ENCODE peak calls at places on chromosomes 7 and 10, in six cellular contexts. M, V, T, L, U and P are unnamed samples.
A peak's percentile ranks its signal among the peaks of the same experiment; 100 is the strongest.

GRCh38 chr7:134696261-134696660 is 49.6 kb downstream of the BPGM start:
- DNase-seq in M (no peak), V (no peak), T (no peak), L (no peak), U (no peak), P (no peak)

GRCh38 chr7:140060788-140061606 is 1.8 kb downstream of the PARP12 start:
- DNase-seq in M (no peak), V (no peak), T (no peak), L (peak; percentile 79), U (no peak), P (peak; percentile 64)

GRCh38 chr7:133345690-133346421 is 93.0 kb downstream of the EXOC4 start:
- DNase-seq in M (no peak), V (no peak), T (no peak), L (no peak), U (no peak), P (no peak)

GRCh38 chr10:2196272-2196671 is 458.9 kb upstream of the ADARB2 start:
- DNase-seq in M (no peak), V (no peak), T (no peak), L (no peak), U (no peak), P (no peak)

GRCh38 chr7:6160191-6160623 is 112.2 kb downstream of the CYTH3 start:
- DNase-seq in M (no peak), V (peak; percentile 33), T (peak; percentile 73), L (peak; percentile 71), U (no peak), P (peak; percentile 82)

GRCh38 chr7:127390186-127390816 is 2.2 kb downstream of the ZNF800 start:
- DNase-seq in M (no peak), V (no peak), T (no peak), L (no peak), U (no peak), P (no peak)

GRCh38 chr7:68689087-68689433 is 909.2 kb upstream of the AUTS2 start:
- DNase-seq in M (no peak), V (no peak), T (no peak), L (no peak), U (no peak), P (no peak)

GRCh38 chr7:5624386-5625365 is 156.8 kb downstream of the RNF216 start:
- DNase-seq in M (no peak), V (no peak), T (no peak), L (no peak), U (no peak), P (no peak)

GRCh38 chr10:97921581-97922377 is 72.1 kb downstream of the GOLGA7B start:
- DNase-seq in M (no peak), V (no peak), T (peak; percentile 27), L (peak; percentile 66), U (no peak), P (no peak)

GRCh38 chr10:69629897-69630650 is at the start of gene FAM241B:
- DNase-seq in M (peak; percentile 53), V (peak; percentile 67), T (peak; percentile 90), L (peak; percentile 60), U (peak; percentile 69), P (peak; percentile 79)

GRCh38 chr7:31373337-31374289 is 33.1 kb upstream of the NEUROD6 start:
- DNase-seq in M (no peak), V (peak; percentile 63), T (no peak), L (no peak), U (no peak), P (peak; percentile 56)

GRCh38 chr7:92830532-92831110 is 5.8 kb downstream of the CDK6 start:
- DNase-seq in M (no peak), V (no peak), T (no peak), L (no peak), U (no peak), P (no peak)

GRCh38 chr7:101733713-101734475 is 83.5 kb upstream of the CUX1 start:
- DNase-seq in M (no peak), V (peak; percentile 40), T (peak; percentile 84), L (no peak), U (no peak), P (peak; percentile 41)

GRCh38 chr10:117212176-117212575 is 14.9 kb downstream of the KCNK18 start:
- DNase-seq in M (no peak), V (no peak), T (no peak), L (no peak), U (no peak), P (no peak)

GRCh38 chr7:159212226-159212625 is 67.6 kb upstream of the VIPR2 start:
- DNase-seq in M (no peak), V (no peak), T (no peak), L (no peak), U (no peak), P (no peak)

GRCh38 chr10:31759124-31759798 is 169.4 kb downstream of the ARHGAP12 start:
- DNase-seq in M (peak; percentile 32), V (peak; percentile 54), T (peak; percentile 71), L (peak; percentile 54), U (no peak), P (peak; percentile 22)

GRCh38 chr10:23643396-23643795 is 204.5 kb downstream of the OTUD1 start:
- DNase-seq in M (no peak), V (no peak), T (no peak), L (peak; percentile 11), U (no peak), P (no peak)

GRCh38 chr7:19069842-19070241 is 47.6 kb downstream of the TWIST1 start:
- DNase-seq in M (no peak), V (peak; percentile 3), T (no peak), L (no peak), U (no peak), P (no peak)

GRCh38 chr7:17560516-17560915 is 262.1 kb downstream of the AHR start:
- DNase-seq in M (no peak), V (no peak), T (no peak), L (no peak), U (no peak), P (no peak)

GRCh38 chr10:88810196-88810961 is 7.8 kb downstream of the LIPM start:
- DNase-seq in M (peak; percentile 17), V (peak; percentile 24), T (no peak), L (no peak), U (no peak), P (peak; percentile 24)

GRCh38 chr10:43452356-43452914 is 15.5 kb downstream of the ZNF487 start:
- DNase-seq in M (no peak), V (no peak), T (no peak), L (no peak), U (no peak), P (no peak)

GRCh38 chr7:156465186-156465585 is 175.4 kb upstream of the RNF32 start:
- DNase-seq in M (no peak), V (no peak), T (no peak), L (no peak), U (no peak), P (no peak)

GRCh38 chr10:117454502-117454901 is 79.3 kb upstream of the PDZD8 start:
- DNase-seq in M (no peak), V (no peak), T (no peak), L (no peak), U (no peak), P (no peak)

GRCh38 chr10:96263173-96263572 is 8.2 kb downstream of the BLNK start:
- DNase-seq in M (no peak), V (no peak), T (no peak), L (no peak), U (no peak), P (no peak)

GRCh38 chr10:74406006-74406405 is 255.0 kb downstream of the ADK start:
- DNase-seq in M (no peak), V (no peak), T (no peak), L (no peak), U (no peak), P (no peak)

GRCh38 chr7:128725524-128725923 is 13.6 kb upstream of the CALU start:
- DNase-seq in M (no peak), V (no peak), T (no peak), L (no peak), U (no peak), P (no peak)

GRCh38 chr10:36468620-36469019 is 656.8 kb upstream of the ANKRD30A start:
- DNase-seq in M (no peak), V (no peak), T (no peak), L (no peak), U (no peak), P (no peak)

GRCh38 chr10:87054373-87055295 is 34.5 kb downstream of the FAM25A start:
- DNase-seq in M (no peak), V (peak; percentile 30), T (no peak), L (no peak), U (no peak), P (no peak)

GRCh38 chr10:3412071-3412582 is 239.5 kb upstream of the PITRM1 start:
- DNase-seq in M (no peak), V (no peak), T (no peak), L (no peak), U (no peak), P (no peak)

GRCh38 chr7:141731476-141732149 is 6.5 kb upstream of the SSBP1 start:
- DNase-seq in M (no peak), V (no peak), T (no peak), L (no peak), U (no peak), P (no peak)

GRCh38 chr10:84854439-84854838 is 526.0 kb downstream of the CCSER2 start:
- DNase-seq in M (no peak), V (no peak), T (no peak), L (no peak), U (no peak), P (no peak)

GRCh38 chr7:99540542-99540941 is 11.4 kb downstream of the FAM200A start:
- DNase-seq in M (no peak), V (no peak), T (no peak), L (no peak), U (no peak), P (no peak)
- H3K9me3 ChIP-seq in M (peaks cover 19% of the 10 kb centered on the region), V (peaks cover 13% of the 10 kb centered on the region), T (peaks cover 18% of the 10 kb centered on the region), L (peaks cover 97% of the 10 kb centered on the region), U (peaks cover 4% of the 10 kb centered on the region), P (peaks cover 6% of the 10 kb centered on the region)

GRCh38 chr7:57182031-57182430 is 49.8 kb upstream of the ZNF479 start:
- DNase-seq in M (no peak), V (no peak), T (no peak), L (no peak), U (no peak), P (no peak)
- H3K9me3 ChIP-seq in M (peaks cover 58% of the 10 kb centered on the region), V (no peaks in the 10 kb centered on the region), T (peaks cover 7% of the 10 kb centered on the region), L (peaks cover 51% of the 10 kb centered on the region), U (peaks cover 9% of the 10 kb centered on the region), P (no peaks in the 10 kb centered on the region)

GRCh38 chr10:91120348-91120747 is 100.1 kb upstream of the PCGF5 start:
- DNase-seq in M (no peak), V (no peak), T (no peak), L (no peak), U (no peak), P (no peak)
- H3K9me3 ChIP-seq in M (no peaks in the 10 kb centered on the region), V (no peaks in the 10 kb centered on the region), T (no peaks in the 10 kb centered on the region), L (no peaks in the 10 kb centered on the region), U (no peaks in the 10 kb centered on the region), P (no peaks in the 10 kb centered on the region)

GRCh38 chr10:75582102-75582501 is 150.7 kb downstream of the LRMDA start:
- DNase-seq in M (no peak), V (no peak), T (no peak), L (no peak), U (no peak), P (no peak)
- H3K9me3 ChIP-seq in M (peaks cover 18% of the 10 kb centered on the region), V (peaks cover 9% of the 10 kb centered on the region), T (peaks cover 9% of the 10 kb centered on the region), L (peaks cover 45% of the 10 kb centered on the region), U (peaks cover 8% of the 10 kb centered on the region), P (no peaks in the 10 kb centered on the region)